ENCODE peak calls at places on chromosomes 2 and 18, in five cellular contexts. F is lower leg skin, E is spleen, T is body of pancreas, J is K562. Y is an unnamed sample.

GRCh38 chr2:137910641-137911040 is 53.6 kb upstream of the HNMT start:
- DNase-seq in F (no peak), E (no peak), T (no peak), J (peak), Y (no peak)

GRCh38 chr2:7003895-7004294 is 86.7 kb downstream of the RNF144A start:
- DNase-seq in F (no peak), E (no peak), T (no peak), J (no peak), Y (no peak)

GRCh38 chr2:2714413-2714812 is 383.3 kb upstream of the MYT1L start:
- DNase-seq in F (no peak), E (no peak), T (no peak), J (no peak), Y (no peak)

GRCh38 chr18:31185551-31185950 is 22.9 kb upstream of the DSC1 start:
- DNase-seq in F (no peak), E (no peak), T (no peak), J (no peak), Y (no peak)

GRCh38 chr2:17879137-17879912 is 858 bp downstream of the KCNS3 start:
- DNase-seq in F (peak), E (no peak), T (peak), J (peak), Y (peak)

GRCh38 chr2:238521870-238522269 is 95.1 kb downstream of the ASB1 start:
- DNase-seq in F (no peak), E (no peak), T (no peak), J (no peak), Y (no peak)

GRCh38 chr2:49928541-49928940 is 774.2 kb upstream of the FSHR start:
- DNase-seq in F (no peak), E (no peak), T (no peak), J (no peak), Y (no peak)

GRCh38 chr18:3340015-3340681 is 78.2 kb downstream of the MYL12B start:
- DNase-seq in F (no peak), E (no peak), T (no peak), J (no peak), Y (no peak)

GRCh38 chr2:144137705-144138428 is 382.1 kb downstream of the ZEB2 start:
- DNase-seq in F (no peak), E (no peak), T (no peak), J (no peak), Y (no peak)

GRCh38 chr18:413263-413662 is 87.2 kb downstream of the COLEC12 start:
- DNase-seq in F (no peak), E (no peak), T (no peak), J (no peak), Y (no peak)

DNA sequence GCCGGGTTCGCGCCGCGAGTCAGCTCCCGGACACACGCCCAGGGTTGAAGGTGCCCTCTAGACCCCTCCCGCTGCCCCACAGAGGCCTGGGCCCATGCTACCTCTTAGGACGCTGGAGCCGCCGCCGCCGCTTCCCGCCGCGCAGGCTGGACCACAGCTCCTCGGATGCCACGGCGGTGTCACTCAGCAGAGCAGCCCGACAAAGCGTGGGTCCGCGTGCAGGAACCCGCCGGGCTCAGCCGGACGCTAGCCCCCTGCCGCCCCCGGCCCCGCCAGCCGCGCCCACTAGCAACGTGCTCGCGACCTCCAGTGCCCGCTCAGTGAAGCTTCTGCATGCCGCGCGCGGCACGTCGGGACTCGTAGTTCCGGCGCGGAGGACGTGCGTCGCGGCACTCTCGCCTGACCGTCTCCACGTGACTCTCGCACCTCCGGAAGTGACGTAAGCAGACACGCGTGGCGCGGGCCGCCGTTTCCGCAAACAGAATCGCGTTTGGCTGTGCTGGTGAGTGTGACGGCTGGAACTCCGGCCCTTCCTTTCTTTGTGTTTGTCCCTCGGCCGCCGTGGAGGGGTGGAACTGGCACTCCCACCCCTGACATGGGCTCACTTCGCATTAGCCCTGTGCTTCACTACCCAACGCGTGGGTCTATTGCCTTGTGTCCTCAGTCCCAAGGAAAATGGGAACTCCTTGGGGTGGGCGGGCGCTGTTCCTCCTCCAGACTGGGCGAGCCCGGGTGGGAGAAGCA is at the start of the genes FAM210A and RNMT:
- DNase-seq in F (peak), E (peak), T (peak), J (peak), Y (peak)
- TF ChIP-seq POLR2A in F (peak), E (peak), T (peak), J (peak), Y (peak)

GRCh38 chr2:23806665-23807064 is 120.3 kb downstream of the ATAD2B start:
- DNase-seq in F (no peak), E (no peak), T (no peak), J (no peak), Y (no peak)

GRCh38 chr2:23803275-23803964 is 123.5 kb downstream of the ATAD2B start:
- DNase-seq in F (no peak), E (no peak), T (no peak), J (no peak), Y (no peak)

GRCh38 chr2:23801396-23801795 is 125.5 kb downstream of the ATAD2B start:
- DNase-seq in F (no peak), E (no peak), T (no peak), J (no peak), Y (no peak)

GRCh38 chr2:23806201-23806600 is 120.7 kb downstream of the ATAD2B start:
- DNase-seq in F (no peak), E (no peak), T (no peak), J (no peak), Y (no peak)

GRCh38 chr2:23803965-23804542 is 122.9 kb downstream of the ATAD2B start:
- DNase-seq in F (no peak), E (no peak), T (peak), J (peak), Y (no peak)
- TF ChIP-seq CTCF in F (no peak), E (no peak), T (no peak), J (peak), Y (no peak)

DNA sequence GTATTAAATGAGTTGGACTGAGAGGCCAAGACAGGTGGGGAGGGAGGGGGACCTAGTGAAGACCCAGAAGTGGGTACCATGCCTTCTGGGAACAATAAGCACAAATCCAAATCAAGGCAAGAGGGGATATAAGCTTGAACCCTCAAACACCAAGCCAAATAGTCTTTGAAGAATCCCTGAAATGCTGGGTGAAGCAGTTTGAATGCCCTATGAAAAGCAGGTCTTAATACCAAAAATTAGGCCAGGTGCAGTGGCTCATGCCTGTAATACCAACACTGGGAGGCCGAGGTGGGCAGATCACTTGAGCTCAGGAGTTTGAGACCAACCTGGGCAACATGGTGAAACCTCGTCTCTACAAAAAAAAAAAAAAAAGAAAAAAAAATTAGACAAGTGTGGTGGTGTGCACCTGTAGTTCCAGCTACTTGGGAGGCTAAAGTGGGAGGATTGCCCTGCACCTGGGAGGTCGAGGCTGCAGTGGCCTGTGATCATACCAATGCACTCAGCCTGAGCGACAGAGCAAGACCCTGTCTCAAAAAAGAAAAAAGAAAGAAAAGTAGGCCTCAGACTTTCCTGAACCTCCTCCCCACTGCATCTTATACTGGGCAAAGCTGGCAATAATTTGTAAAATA is 3.5 kb downstream of the PCBP1 start:
- DNase-seq in F (peak), E (no peak), T (no peak), J (no peak), Y (no peak)
- H3K4me3 ChIP-seq in F (no peak), E (no peak), T (no peak), J (no peak), Y (no peak)

GRCh38 chr2:86440631-86441391 is at the start of gene KDM3A:
- DNase-seq in F (peak), E (peak), T (peak), J (peak), Y (peak)

GRCh38 chr2:86442642-86443005 is 1.5 kb downstream of the KDM3A start:
- DNase-seq in F (peak), E (peak), T (peak), J (peak), Y (peak)

GRCh38 chr2:86441392-86441788 is 219 bp downstream of the KDM3A start:
- DNase-seq in F (no peak), E (no peak), T (no peak), J (no peak), Y (peak)

GRCh38 chr2:86443601-86444000 is 2.4 kb downstream of the KDM3A start:
- DNase-seq in F (no peak), E (no peak), T (no peak), J (no peak), Y (no peak)

DNA sequence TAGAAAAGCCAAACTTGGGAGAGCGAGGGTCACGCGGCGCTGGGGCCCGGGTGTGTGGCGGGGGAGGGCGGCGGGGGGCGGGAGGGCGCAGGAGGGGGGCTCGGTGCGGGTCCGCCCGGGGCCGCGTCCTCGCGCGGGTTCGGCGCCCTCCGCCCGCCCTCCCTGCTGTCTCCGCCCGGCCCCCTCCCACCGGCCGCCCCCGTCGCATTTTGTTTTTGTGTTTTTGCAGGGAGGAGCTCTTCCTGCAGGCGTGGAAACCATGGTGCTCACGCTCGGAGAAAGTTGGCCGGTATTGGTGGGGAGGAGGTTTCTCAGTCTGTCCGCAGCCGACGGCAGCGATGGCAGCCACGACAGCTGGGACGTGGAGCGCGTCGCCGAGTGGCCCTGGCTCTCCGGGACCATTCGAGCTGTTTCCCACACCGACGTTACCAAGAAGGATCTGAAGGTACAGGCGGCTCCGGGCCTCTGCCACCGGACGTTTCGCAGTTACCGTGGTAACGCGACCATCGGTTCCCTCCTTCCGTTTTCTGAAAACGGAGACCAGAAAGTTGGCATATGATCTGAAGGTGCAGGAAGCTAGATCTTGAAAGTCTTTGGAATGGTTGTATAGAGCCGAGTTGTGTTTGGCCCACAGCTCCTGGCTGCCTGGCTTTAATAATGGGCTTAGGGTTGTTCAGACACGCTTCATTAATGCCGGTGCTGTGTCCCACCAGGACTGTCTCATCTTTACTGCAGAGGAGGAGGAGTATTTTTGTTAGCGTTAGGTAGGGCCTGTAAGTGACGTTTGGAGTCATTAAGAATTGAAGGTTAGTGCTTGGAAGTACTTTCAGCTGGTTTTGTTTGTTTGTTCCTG is 844 bp downstream of the KDM3A start:
- DNase-seq in F (peak), E (peak), T (peak), J (peak), Y (peak)
- TF ChIP-seq POLR2A in F (no peak), E (no peak), T (peak), J (no peak), Y (no peak)

GRCh38 chr18:65260030-65260429 is 490.8 kb upstream of the CDH7 start:
- DNase-seq in F (no peak), E (no peak), T (no peak), J (no peak), Y (no peak)
- TF ChIP-seq CTCF in F (no peak), E (no peak), T (no peak), J (no peak), Y (no peak)